ENCODE peak calls at places on chromosomes 3 and 15, in four cellular contexts. One of them, this sample, is unnamed.

GRCh38 chr3:4532535-4533112 is 39.5 kb downstream of the ITPR1 start:
- DNase-seq in HCT116: no peak
- DNase-seq in K562: peak
- DNase-seq in H1: no peak
- DNase-seq in this sample: no peak

GRCh38 chr3:28989646-28990089 is 291.2 kb upstream of the RBMS3 start:
- DNase-seq in HCT116: no peak
- DNase-seq in K562: no peak
- DNase-seq in H1: no peak
- DNase-seq in this sample: no peak

GRCh38 chr3:14156843-14157561 is 21.4 kb downstream of the XPC start:
- DNase-seq in H1: no peak
- DNase-seq in K562: no peak
- DNase-seq in HCT116: no peak
- DNase-seq in this sample: no peak

GRCh38 chr3:42188365-42188764 is 77.6 kb downstream of the CCK start:
- DNase-seq in K562: no peak
- DNase-seq in H1: no peak
- DNase-seq in HCT116: no peak
- DNase-seq in this sample: no peak

GRCh38 chr3:35537265-35537664 is 102.1 kb upstream of the ARPP21 start:
- DNase-seq in K562: no peak
- DNase-seq in H1: no peak
- DNase-seq in HCT116: no peak
- DNase-seq in this sample: peak

GRCh38 chr3:129226374-129226773 is 23.0 kb upstream of the COPG1 start:
- DNase-seq in K562: peak
- DNase-seq in HCT116: peak
- DNase-seq in H1: no peak
- DNase-seq in this sample: no peak

GRCh38 chr3:5304789-5305680 is 117.5 kb downstream of the EDEM1 start:
- DNase-seq in H1: peak
- DNase-seq in HCT116: peak
- DNase-seq in K562: peak
- DNase-seq in this sample: peak

GRCh38 chr3:11641316-11641682 is 2.4 kb downstream of the VGLL4 start:
- DNase-seq in HCT116: no peak
- DNase-seq in H1: no peak
- DNase-seq in K562: no peak
- DNase-seq in this sample: no peak

GRCh38 chr15:22973286-22973685 is 6.9 kb downstream of the CYFIP1 start:
- DNase-seq in HCT116: no peak
- DNase-seq in H1: no peak
- DNase-seq in K562: no peak
- DNase-seq in this sample: no peak

GRCh38 chr15:99090011-99090699 is 14.7 kb upstream of the SYNM start:
- DNase-seq in HCT116: no peak
- DNase-seq in H1: no peak
- DNase-seq in K562: no peak
- DNase-seq in this sample: no peak

GRCh38 chr15:93617443-93617842 is 528.4 kb upstream of the RGMA start:
- DNase-seq in K562: no peak
- DNase-seq in HCT116: no peak
- DNase-seq in H1: no peak
- DNase-seq in this sample: no peak

GRCh38 chr15:39787479-39787878 is 4.8 kb upstream of the FSIP1 start:
- DNase-seq in HCT116: no peak
- DNase-seq in K562: no peak
- DNase-seq in H1: no peak
- DNase-seq in this sample: no peak

GRCh38 chr15:53882311-53882710 is 95.9 kb upstream of the UNC13C start:
- DNase-seq in H1: no peak
- DNase-seq in K562: no peak
- DNase-seq in HCT116: no peak
- DNase-seq in this sample: no peak

GRCh38 chr3:132343018-132343612 is 25.9 kb downstream of the ACP3 start:
- DNase-seq in HCT116: peak
- DNase-seq in K562: peak
- DNase-seq in H1: peak
- DNase-seq in this sample: peak

GRCh38 chr3:150823277-150823676 is 60.3 kb upstream of the SIAH2 start:
- DNase-seq in HCT116: no peak
- DNase-seq in K562: no peak
- DNase-seq in H1: no peak
- DNase-seq in this sample: no peak

GRCh38 chr15:97902140-97902780 is 58.2 kb upstream of the ARRDC4 start:
- DNase-seq in H1: no peak
- DNase-seq in HCT116: no peak
- DNase-seq in K562: no peak
- DNase-seq in this sample: no peak

GRCh38 chr3:55174723-55175122 is 246.9 kb upstream of the LRTM1 start:
- DNase-seq in HCT116: no peak
- DNase-seq in K562: no peak
- DNase-seq in H1: no peak
- DNase-seq in this sample: no peak

GRCh38 chr3:50231581-50231980 is 4.4 kb upstream of the GNAI2 start:
- DNase-seq in H1: no peak
- DNase-seq in HCT116: no peak
- DNase-seq in K562: no peak
- DNase-seq in this sample: no peak

DNA sequence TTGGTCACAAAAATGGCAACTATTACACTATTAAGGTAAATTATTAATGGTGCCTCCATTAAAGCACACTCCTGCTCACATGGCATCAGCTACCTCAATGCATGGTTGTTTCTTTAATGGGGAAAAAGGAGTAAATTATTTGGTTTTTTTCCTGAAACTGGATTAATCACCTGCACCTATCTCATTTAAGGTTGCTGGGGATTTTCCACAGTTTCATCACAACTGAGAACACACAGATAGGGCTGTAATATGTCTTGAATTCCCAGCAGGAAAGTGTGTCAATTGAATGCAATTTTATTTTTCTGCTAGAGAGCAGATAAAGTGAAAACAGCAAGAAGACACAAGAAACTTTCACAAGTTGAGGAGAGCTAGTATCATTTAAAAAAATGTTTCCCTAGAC is 36.4 kb downstream of the RFTN1 start:
- DNase-seq in H1: no peak
- DNase-seq in K562: no peak
- DNase-seq in HCT116: no peak
- DNase-seq in this sample: no peak
- TF ChIP-seq JUND in H1: no peak
- TF ChIP-seq JUND in K562: no peak
- TF ChIP-seq JUND in HCT116: no peak
- TF ChIP-seq JUND in this sample: no peak

GRCh38 chr3:87575538-87575937 is 299.2 kb upstream of the POU1F1 start:
- DNase-seq in H1: no peak
- DNase-seq in HCT116: no peak
- DNase-seq in K562: no peak
- DNase-seq in this sample: no peak
- TF ChIP-seq JUND in H1: no peak
- TF ChIP-seq JUND in HCT116: no peak
- TF ChIP-seq JUND in K562: no peak
- TF ChIP-seq JUND in this sample: no peak

DNA sequence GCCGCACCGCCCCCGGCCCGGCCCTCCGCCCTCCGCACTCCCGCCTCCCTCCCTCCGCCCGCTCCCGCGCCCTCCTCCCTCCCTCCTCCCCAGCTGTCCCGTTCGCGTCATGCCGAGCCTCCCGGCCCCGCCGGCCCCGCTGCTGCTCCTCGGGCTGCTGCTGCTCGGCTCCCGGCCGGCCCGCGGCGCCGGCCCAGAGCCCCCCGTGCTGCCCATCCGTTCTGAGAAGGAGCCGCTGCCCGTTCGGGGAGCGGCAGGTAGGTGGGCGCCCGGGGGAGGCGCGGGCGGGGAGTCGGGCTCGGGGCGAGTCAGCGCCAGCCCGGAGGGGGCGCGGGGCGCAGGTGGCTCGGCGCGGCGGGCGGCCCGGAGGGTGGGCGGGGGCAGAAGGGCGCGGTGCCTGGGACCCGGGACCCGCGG is 364 bp downstream of the CHRD start:
- DNase-seq in K562: peak
- DNase-seq in HCT116: no peak
- DNase-seq in H1: peak
- DNase-seq in this sample: peak
- TF ChIP-seq JUND in K562: no peak
- TF ChIP-seq JUND in HCT116: no peak
- TF ChIP-seq JUND in H1: no peak
- TF ChIP-seq JUND in this sample: no peak

DNA sequence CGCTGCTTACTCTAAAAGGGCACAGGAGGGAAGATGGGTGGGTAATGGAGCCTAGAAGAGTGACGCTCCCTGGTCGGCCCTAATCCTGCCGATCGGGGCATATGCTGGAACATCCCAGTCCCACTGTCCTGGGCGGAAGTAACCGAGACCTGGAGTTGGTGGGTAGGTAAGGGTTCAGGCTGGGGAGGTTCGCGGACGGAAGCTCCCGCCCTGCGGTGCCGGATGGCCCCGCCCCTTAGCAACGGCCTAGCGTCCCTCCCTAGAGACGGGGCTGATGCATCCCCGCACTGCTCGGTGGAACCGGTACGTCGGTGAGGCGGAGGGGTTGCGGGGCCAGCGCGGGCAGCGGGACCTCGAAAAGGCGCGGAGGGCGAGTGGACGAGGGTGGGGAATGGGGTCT is 1.5 kb downstream of the DNAH1 start:
- DNase-seq in H1: peak
- DNase-seq in K562: peak
- DNase-seq in HCT116: no peak
- DNase-seq in this sample: no peak
- TF ChIP-seq JUND in H1: no peak
- TF ChIP-seq JUND in K562: no peak
- TF ChIP-seq JUND in HCT116: no peak
- TF ChIP-seq JUND in this sample: no peak

DNA sequence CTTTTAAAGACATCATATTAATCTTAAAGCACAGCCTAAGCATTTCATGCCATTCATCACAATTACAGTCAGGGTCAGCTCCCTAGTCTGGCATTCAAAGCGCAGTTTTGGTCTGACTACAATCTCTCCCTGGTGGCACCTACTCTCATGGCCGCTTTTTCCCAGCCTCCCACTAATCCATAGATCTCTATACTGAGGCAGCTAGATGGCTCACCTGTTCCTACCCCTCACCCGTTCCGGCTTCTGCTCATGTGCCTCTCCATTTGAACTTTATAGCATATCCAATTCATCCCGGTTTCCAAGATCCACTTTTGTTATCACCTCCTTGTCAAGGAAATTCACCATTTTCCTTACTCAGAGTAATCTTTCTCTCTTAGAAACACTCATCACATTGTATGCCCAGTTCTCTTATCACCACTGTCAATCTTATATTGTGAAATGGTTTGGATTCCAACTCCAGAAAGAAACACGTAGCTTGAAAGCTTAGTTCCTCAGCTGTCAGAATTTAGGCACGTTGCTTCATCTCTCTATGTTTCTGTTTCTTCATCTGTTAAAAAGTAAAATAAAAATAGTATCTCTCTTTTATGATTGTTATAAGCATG is 220.0 kb upstream of the UBE2E2 start:
- DNase-seq in K562: no peak
- DNase-seq in HCT116: no peak
- DNase-seq in H1: no peak
- DNase-seq in this sample: peak
- TF ChIP-seq JUND in K562: no peak
- TF ChIP-seq JUND in HCT116: no peak
- TF ChIP-seq JUND in H1: no peak
- TF ChIP-seq JUND in this sample: no peak

GRCh38 chr15:89163271-89164055 is 57.9 kb downstream of the RLBP1 start:
- DNase-seq in H1: no peak
- DNase-seq in K562: no peak
- DNase-seq in HCT116: no peak
- DNase-seq in this sample: no peak
- TF ChIP-seq JUND in H1: no peak
- TF ChIP-seq JUND in K562: no peak
- TF ChIP-seq JUND in HCT116: no peak
- TF ChIP-seq JUND in this sample: no peak

DNA sequence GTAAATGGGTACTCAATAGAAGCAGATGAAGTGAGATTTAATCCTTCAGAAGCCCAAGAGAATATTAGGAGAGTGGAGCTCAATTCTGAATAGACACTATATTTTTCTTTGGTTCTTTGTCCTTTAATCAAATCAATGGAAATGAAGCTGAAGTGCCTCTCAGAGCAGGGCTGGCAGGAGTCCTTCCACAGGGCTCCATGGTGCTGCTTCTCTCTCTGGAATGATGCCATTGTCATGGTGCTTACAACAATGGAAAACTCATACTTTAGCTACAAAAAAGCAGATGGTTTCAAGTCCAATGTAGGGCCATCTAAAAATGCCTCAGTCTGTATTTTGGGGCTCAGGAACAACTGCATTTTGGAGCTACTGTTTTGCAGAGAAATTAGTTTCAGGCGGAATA is 125.1 kb downstream of the SNRK start:
- DNase-seq in HCT116: no peak
- DNase-seq in H1: no peak
- DNase-seq in K562: no peak
- DNase-seq in this sample: no peak
- TF ChIP-seq JUND in HCT116: no peak
- TF ChIP-seq JUND in H1: no peak
- TF ChIP-seq JUND in K562: no peak
- TF ChIP-seq JUND in this sample: no peak

GRCh38 chr15:31799711-31800321 is 230.5 kb upstream of the CHRNA7 start:
- DNase-seq in H1: no peak
- DNase-seq in K562: no peak
- DNase-seq in HCT116: no peak
- DNase-seq in this sample: no peak
- TF ChIP-seq JUND in H1: no peak
- TF ChIP-seq JUND in K562: no peak
- TF ChIP-seq JUND in HCT116: no peak
- TF ChIP-seq JUND in this sample: no peak

This sample was measured in T47D.